ENCODE peak calls at places on chromosomes 4 and X, in six cellular contexts. Y is transverse colon, J is heart right ventricle, O is sigmoid colon, X is WERI-Rb-1, B is PC-9. D is an unnamed sample.

GRCh38 chr4:142663828-142664227 is 182.3 kb downstream of the INPP4B start:
- DNase-seq in X (no peak), O (no peak), Y (no peak), B (no peak), J (no peak), D (no peak)

GRCh38 chr4:78565971-78566372 is 14.4 kb downstream of the ANXA3 start:
- DNase-seq in X (no peak), J (no peak), Y (no peak), O (no peak), B (peak), D (no peak)

GRCh38 chr4:69907151-69907550 is 23.7 kb upstream of the CSN1S1 start:
- DNase-seq in O (no peak), X (no peak), B (no peak), J (no peak), Y (no peak), D (no peak)

GRCh38 chr4:44806076-44806475 is 79.7 kb upstream of the GNPDA2 start:
- DNase-seq in O (no peak), J (no peak), X (no peak), Y (no peak), B (no peak), D (no peak)

GRCh38 chr4:173252024-173252935 is 81.9 kb downstream of the HMGB2 start:
- DNase-seq in B (peak), Y (peak), O (peak), J (no peak), X (no peak), D (no peak)

GRCh38 chrX:107978707-107979307 is 3.4 kb downstream of the TEX13B start:
- DNase-seq in X (no peak), B (no peak), J (no peak), O (no peak), Y (no peak), D (peak)

GRCh38 chr4:107276052-107276451 is 239.9 kb upstream of the DKK2 start:
- DNase-seq in J (no peak), O (no peak), X (no peak), B (no peak), Y (no peak), D (no peak)

GRCh38 chr4:180636696-180637095 is 1606.5 kb upstream of the TENM3 start:
- DNase-seq in O (no peak), B (no peak), J (no peak), Y (no peak), X (no peak), D (no peak)

GRCh38 chr4:48346594-48346993 is 5.3 kb downstream of the SLAIN2 start:
- DNase-seq in X (no peak), O (no peak), B (no peak), J (no peak), Y (no peak), D (no peak)

GRCh38 chrX:119622356-119623232 is 16.4 kb upstream of the NKRF start:
- DNase-seq in J (peak), X (no peak), O (peak), Y (peak), B (no peak), D (no peak)

GRCh38 chr4:16641971-16642370 is 256.5 kb downstream of the LDB2 start:
- DNase-seq in O (no peak), J (no peak), Y (no peak), X (no peak), B (no peak), D (no peak)

GRCh38 chrX:18574591-18574990 is 97.3 kb downstream of the RS1 start:
- DNase-seq in O (peak), B (no peak), J (no peak), X (peak), Y (no peak), D (no peak)

GRCh38 chrX:65874765-65875164 is 165.1 kb downstream of the VSIG4 start:
- DNase-seq in Y (no peak), B (no peak), X (no peak), O (no peak), J (no peak), D (no peak)

GRCh38 chr4:81260443-81261102 is 45.6 kb upstream of the PRKG2 start:
- DNase-seq in O (no peak), J (no peak), Y (no peak), X (no peak), B (no peak), D (peak)

GRCh38 chr4:138851626-138852443 is 163.7 kb upstream of the NOCT start:
- DNase-seq in J (no peak), B (no peak), X (peak), O (no peak), Y (no peak), D (peak)

GRCh38 chr4:148445903-148446261 is 3.7 kb upstream of the NR3C2 start:
- DNase-seq in Y (no peak), O (no peak), B (no peak), J (no peak), X (no peak), D (no peak)
- H3K27ac ChIP-seq in Y (peak), O (peak), B (no peak), J (peak), X (no peak), D (no peak)

DNA sequence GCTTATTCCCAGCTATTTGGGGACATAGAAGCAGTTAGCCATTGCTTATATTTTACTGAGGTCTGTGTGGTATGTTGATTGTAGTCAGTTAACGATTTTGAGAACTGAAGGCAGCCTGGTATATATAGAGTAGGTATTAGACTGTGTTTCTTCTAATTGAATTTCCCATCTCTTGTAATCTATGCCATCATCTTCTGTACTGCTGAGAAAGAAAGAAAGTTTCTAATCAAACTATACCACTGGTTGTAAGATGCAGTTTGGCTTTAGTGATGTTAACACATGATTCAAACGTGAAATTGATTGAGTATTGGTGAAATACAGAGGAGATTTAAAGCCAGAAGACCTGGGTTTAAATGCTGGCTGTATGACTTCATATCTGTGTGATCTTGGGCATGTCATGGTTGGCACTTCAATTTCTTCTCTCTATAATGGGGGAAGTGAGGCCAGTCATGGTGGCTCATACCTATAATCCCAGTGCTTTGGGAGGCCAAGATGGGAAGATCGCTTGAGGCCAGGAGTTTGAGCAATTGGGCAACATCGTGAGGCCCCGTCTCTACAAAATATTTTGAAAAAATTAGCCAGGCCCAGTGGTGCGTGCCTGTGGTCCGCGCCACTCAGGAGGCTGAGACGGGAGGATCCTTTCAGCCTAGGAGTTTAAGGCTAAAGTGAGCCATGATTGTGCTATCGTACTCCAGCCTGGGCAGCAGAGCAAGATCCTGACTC is 11.6 kb downstream of the HTT start:
- DNase-seq in B (no peak), Y (no peak), X (no peak), O (no peak), J (no peak), D (no peak)
- H3K27ac ChIP-seq in B (no peak), Y (no peak), X (no peak), O (no peak), J (no peak), D (no peak)

DNA sequence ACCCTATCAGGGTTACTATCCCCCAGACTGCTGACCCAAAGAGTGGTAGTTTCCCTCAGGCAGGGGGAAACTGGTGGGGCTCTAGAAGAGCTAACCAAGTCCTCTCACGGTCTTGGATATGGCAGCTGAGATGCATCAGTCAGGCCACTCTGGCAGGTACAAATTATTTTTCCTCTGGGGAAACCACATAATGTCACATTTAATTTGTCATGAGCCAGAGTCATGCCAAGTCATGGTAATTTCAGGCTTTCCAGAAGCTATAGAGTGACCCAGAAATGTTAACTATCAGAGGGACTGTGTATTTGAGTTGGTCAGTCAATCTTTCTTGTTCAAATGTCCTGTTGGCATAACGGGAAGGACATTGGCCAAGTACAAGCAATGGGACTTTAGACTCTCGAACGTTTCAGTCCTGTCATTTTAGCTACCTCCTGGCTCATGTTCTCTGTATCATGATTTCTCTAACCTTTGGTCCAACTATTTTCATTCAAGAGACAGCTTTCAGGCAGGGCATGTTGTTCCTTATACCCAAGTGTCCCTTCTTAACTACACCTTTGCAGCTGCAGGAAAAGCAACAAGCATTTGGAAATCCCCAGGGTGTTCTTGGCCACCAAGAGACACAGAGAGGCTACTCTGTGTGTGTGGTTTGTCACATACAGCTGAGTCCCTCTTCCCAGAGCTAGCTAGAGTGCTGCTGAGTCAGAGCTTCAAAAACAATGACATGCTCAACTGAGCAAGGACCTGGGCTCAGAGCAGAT is 142.5 kb downstream of the EGF start:
- DNase-seq in X (no peak), B (no peak), Y (no peak), J (no peak), O (no peak), D (no peak)
- H3K27ac ChIP-seq in X (no peak), B (no peak), Y (peak), J (no peak), O (no peak), D (no peak)

DNA sequence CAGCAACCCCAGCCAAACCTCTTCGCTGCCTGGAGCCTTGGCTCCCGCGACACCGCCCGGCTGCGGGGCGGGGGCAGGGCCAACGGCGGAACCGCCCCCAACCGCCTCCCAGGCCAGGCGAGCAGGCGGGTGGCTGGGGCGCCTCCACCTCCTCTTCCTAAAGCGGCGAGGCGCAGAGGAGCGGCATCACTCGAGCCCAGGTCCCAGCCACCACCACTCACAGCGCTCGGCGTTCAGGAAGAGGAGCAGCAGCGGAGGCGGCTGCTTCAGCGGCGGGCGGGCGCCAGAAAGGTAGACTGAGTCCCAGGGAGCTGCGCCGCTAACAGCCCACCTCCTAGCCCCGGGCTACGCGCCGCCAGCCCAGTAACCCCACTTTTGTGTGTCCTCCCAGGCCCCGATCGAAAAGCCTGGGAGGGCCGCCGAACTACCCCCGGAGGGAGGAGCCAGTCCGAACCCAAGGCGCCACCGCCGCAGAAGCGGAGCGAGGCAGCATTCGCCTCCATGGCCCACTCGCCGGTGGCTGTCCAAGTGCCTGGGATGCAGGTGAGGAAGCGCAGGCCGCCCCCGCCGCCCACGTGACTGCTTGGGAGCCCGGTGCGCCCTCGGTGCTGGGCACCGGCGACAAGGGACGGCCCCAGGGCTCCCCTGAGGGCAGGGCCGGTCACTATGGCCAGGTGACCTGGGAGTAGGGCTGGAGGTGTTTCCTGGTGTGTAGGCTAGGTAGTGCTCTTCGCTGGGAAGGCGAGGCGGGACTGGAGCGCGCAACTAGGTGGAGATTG is at the start of gene STK26:
- DNase-seq in X (peak), Y (peak), O (peak), J (peak), B (peak), D (peak)
- H3K27ac ChIP-seq in X (peak), Y (peak), O (peak), J (no peak), B (peak), D (peak)

DNA sequence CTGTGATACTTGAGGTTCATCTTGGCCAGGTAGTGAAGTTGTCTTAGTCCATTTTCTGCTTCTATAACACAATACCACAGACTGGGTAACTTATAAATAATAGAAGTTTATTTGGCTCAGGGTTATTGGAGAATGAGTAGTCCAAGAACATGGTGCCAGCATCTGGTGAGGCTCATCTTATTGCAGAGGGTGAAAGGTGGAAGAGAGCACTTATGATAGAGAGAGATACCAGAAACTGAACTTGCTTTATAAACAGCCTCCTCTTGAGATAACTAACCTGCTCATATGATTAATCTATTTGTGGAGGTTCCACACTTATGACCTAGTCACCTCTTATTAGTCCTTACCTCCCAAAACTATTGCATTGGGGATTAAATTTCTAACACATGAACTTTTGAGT is 1.6 kb downstream of the C4orf51 start:
- DNase-seq in B (no peak), O (no peak), X (no peak), J (no peak), Y (no peak), D (no peak)
- H3K27ac ChIP-seq in B (no peak), O (no peak), X (no peak), J (no peak), Y (no peak), D (no peak)

GRCh38 chrX:6225307-6226052 is 3.2 kb downstream of the NLGN4X start:
- DNase-seq in J (no peak), B (no peak), Y (no peak), X (no peak), O (no peak), D (no peak)
- H3K27ac ChIP-seq in J (no peak), B (no peak), Y (peak), X (no peak), O (no peak), D (no peak)

DNA sequence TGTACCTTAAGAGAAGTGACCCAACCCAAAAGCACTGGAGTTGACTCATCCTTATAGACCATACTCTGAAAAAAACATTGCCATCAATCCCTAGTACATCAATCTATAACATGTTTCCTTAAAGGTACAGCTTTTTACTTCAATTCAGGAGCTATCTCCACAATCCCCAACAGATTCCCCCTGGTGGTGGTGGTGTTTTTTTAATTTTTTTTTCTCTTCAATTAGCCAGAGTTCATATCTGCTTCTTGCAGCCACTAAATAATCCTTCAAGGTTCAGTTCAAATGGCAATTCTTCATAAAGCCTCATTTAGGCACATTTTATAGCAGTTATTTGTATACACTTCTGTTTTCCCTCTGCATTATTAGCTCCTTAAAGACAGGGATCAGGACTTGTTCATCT is 60.7 kb upstream of the KDR start:
- DNase-seq in Y (no peak), J (no peak), X (no peak), O (no peak), B (no peak), D (no peak)
- H3K27ac ChIP-seq in Y (no peak), J (no peak), X (no peak), O (no peak), B (no peak), D (no peak)

GRCh38 chr4:123822353-123822752 is 425.8 kb downstream of the SPRY1 start:
- DNase-seq in Y (no peak), X (no peak), B (no peak), O (no peak), J (no peak), D (no peak)

GRCh38 chr4:123826896-123827295 is 430.3 kb downstream of the SPRY1 start:
- DNase-seq in J (no peak), B (no peak), X (no peak), O (no peak), Y (no peak), D (no peak)

GRCh38 chr4:123823244-123823643 is 426.6 kb downstream of the SPRY1 start:
- DNase-seq in O (no peak), J (no peak), Y (no peak), X (no peak), B (no peak), D (no peak)

GRCh38 chr4:123825596-123826291 is 429.1 kb downstream of the SPRY1 start:
- DNase-seq in B (no peak), Y (no peak), X (no peak), O (no peak), J (no peak), D (no peak)

GRCh38 chr4:123824524-123824923 is 427.9 kb downstream of the SPRY1 start:
- DNase-seq in X (no peak), Y (no peak), B (no peak), O (no peak), J (no peak), D (no peak)
- H3K27ac ChIP-seq in X (no peak), Y (no peak), B (no peak), O (no peak), J (no peak), D (no peak)

GRCh38 chr4:116358633-116359222 is 726.6 kb downstream of the TRAM1L1 start:
- DNase-seq in X (peak), B (peak), O (no peak), Y (peak), J (no peak), D (peak)
- H3K27ac ChIP-seq in X (no peak), B (no peak), O (no peak), Y (no peak), J (no peak), D (no peak)